ENCODE peak calls at places on chromosomes 5 and 9, in nine cellular contexts. C is cardiac fibroblast; H is stimulated activated CD8-positive, alpha-beta memory T cell treated with anti-CD3 and anti-CD28 coated beads, Interleukin-4, amount 100 ng/mL, for 24 hours; X is activated CD4-positive, alpha-beta memory T cell treated with anti-CD3 and anti-CD28 coated beads, Interleukin-2, amount 10 ng/mL, durations not matched to agents 7 days and 5 days; Q is stimulated activated CD4-positive, alpha-beta T cell treated with anti-CD3 and anti-CD28 coated beads, Interleukin-1b, Interleukin-23, amount 100 ng/mL, for 1 hour; D is colonic mucosa; Y is thyroid gland; G is iPS-NIHi11; I is M059J. Z is an unnamed sample.

GRCh38 chr9:136318769-136319241 is 8.5 kb upstream of the GPSM1 start:
- DNase-seq in Q (no peak), G (no peak), D (no peak), I (no peak), X (no peak), Y (no peak), H (no peak), C (no peak), Z (no peak)

GRCh38 chr9:125410522-125410894 is 148.9 kb downstream of the GAPVD1 start:
- DNase-seq in Q (no peak), G (no peak), D (no peak), H (no peak), I (no peak), C (no peak), X (no peak), Y (no peak), Z (peak; percentile 57)

GRCh38 chr5:153982206-153982605 is 56.5 kb downstream of the FAM114A2 start:
- DNase-seq in D (no peak), Q (no peak), Y (no peak), X (no peak), G (no peak), C (no peak), H (no peak), I (no peak), Z (no peak)

GRCh38 chr9:136676920-136677686 is 10.2 kb downstream of the AGPAT2 start:
- DNase-seq in D (no peak), C (no peak), I (no peak), G (no peak), X (no peak), Y (no peak), H (no peak), Q (no peak), Z (no peak)

GRCh38 chr5:13991365-13991764 is 46.9 kb upstream of the DNAH5 start:
- DNase-seq in Y (no peak), H (no peak), G (no peak), Q (no peak), C (no peak), X (no peak), D (no peak), I (no peak), Z (no peak)

GRCh38 chr5:141359790-141360426 is at the start of gene PCDHGB2:
- DNase-seq in Q (no peak), C (peak; percentile 70), I (peak; percentile 9), Y (no peak), G (peak; percentile 41), H (no peak), D (no peak), X (no peak), Z (no peak)

GRCh38 chr9:75001719-75002421 is 26.2 kb downstream of the CARNMT1 start:
- DNase-seq in H (no peak), Q (no peak), Y (no peak), D (peak; percentile 48), X (no peak), I (peak; percentile 82), G (peak; percentile 51), C (peak; percentile 95), Z (peak; percentile 69)

GRCh38 chr5:1497795-1498622 is 25.8 kb downstream of the LPCAT1 start:
- DNase-seq in I (no peak), D (no peak), C (no peak), Q (no peak), Y (no peak), G (no peak), X (no peak), H (no peak), Z (no peak)

GRCh38 chr5:115530426-115530825 is 14.1 kb downstream of the FEM1C start:
- DNase-seq in Q (no peak), D (no peak), H (no peak), X (no peak), Y (no peak), G (no peak), I (peak; percentile 50), C (peak; percentile 21), Z (no peak)

GRCh38 chr5:169178754-169179153 is 122.2 kb downstream of the SLIT3 start:
- DNase-seq in Y (peak; percentile 23), Q (no peak), I (no peak), X (no peak), D (no peak), H (no peak), C (no peak), G (no peak), Z (no peak)

GRCh38 chr5:139178948-139179347 is 19.2 kb downstream of the SIL1 start:
- DNase-seq in Q (no peak), H (no peak), C (peak; percentile 31), Y (peak; percentile 92), D (no peak), I (peak; percentile 63), X (no peak), G (peak; percentile 53), Z (no peak)

GRCh38 chr5:143105216-143105905 is 298.1 kb downstream of the NR3C1 start:
- DNase-seq in Q (no peak), G (no peak), C (no peak), Y (no peak), H (no peak), X (no peak), I (no peak), D (no peak), Z (no peak)